ENCODE peak calls at places on chromosome 13, in four cellular contexts. R is H1, P is GM12878, S is K562. H is an unnamed sample.

GRCh38 chr13:21106089-21106488 is 44.7 kb upstream of the LATS2 start:
- DNase-seq in R (no peak), P (no peak), S (no peak), H (no peak)

GRCh38 chr13:68304287-68304893 is 1074.3 kb upstream of the PCDH9 start:
- DNase-seq in S (peak), R (no peak), P (no peak), H (peak)

GRCh38 chr13:59445812-59446211 is 717.9 kb downstream of the DIAPH3 start:
- DNase-seq in S (no peak), R (no peak), P (no peak), H (no peak)

GRCh38 chr13:33132644-33133440 is 116.6 kb downstream of the KL start:
- DNase-seq in P (no peak), S (no peak), R (no peak), H (no peak)

GRCh38 chr13:19860884-19861655 is 2.4 kb downstream of the ZMYM5 start:
- DNase-seq in P (no peak), S (no peak), R (no peak), H (peak)

GRCh38 chr13:49935171-49936084 is 712 bp downstream of the SPRYD7 start:
- DNase-seq in P (no peak), S (peak), R (no peak), H (peak)

GRCh38 chr13:93224545-93224944 is 2.1 kb upstream of the GPC6 start:
- DNase-seq in R (no peak), S (no peak), P (no peak), H (no peak)

GRCh38 chr13:90105276-90105675 is 1242.2 kb upstream of the MIR17HG start:
- DNase-seq in P (no peak), R (no peak), S (no peak), H (no peak)

GRCh38 chr13:99434258-99434788 is 66.9 kb upstream of the TM9SF2 start:
- DNase-seq in P (no peak), R (no peak), S (peak), H (no peak)

GRCh38 chr13:49620170-49620621 is 8.1 kb upstream of the ARL11 start:
- DNase-seq in P (no peak), S (no peak), R (no peak), H (no peak)

GRCh38 chr13:41411536-41411935 is 45.8 kb upstream of the RGCC start:
- DNase-seq in P (no peak), S (peak), R (no peak), H (peak)

GRCh38 chr13:21040120-21040834 is 21.1 kb downstream of the LATS2 start:
- DNase-seq in P (no peak), S (no peak), R (peak), H (no peak)

GRCh38 chr13:37755349-37755748 is 114.2 kb downstream of the TRPC4 start:
- DNase-seq in P (no peak), R (no peak), S (no peak), H (no peak)

GRCh38 chr13:75621147-75621546 is 15.0 kb upstream of the LMO7 start:
- DNase-seq in P (no peak), S (no peak), R (no peak), H (no peak)

GRCh38 chr13:48808689-48809088 is 155.0 kb downstream of the CYSLTR2 start:
- DNase-seq in S (peak), R (no peak), P (no peak), H (no peak)

GRCh38 chr13:35781661-35782060 is 305.2 kb upstream of the MAB21L1 start:
- DNase-seq in R (no peak), P (no peak), S (no peak), H (no peak)

GRCh38 chr13:50140742-50141659 is 125.8 kb downstream of the KCNRG start:
- DNase-seq in R (no peak), P (no peak), S (no peak), H (no peak)

GRCh38 chr13:23473236-23473635 is 39.7 kb upstream of the SACS start:
- DNase-seq in R (no peak), P (no peak), S (no peak), H (no peak)

GRCh38 chr13:23472189-23472588 is 38.7 kb upstream of the SACS start:
- DNase-seq in S (no peak), R (no peak), P (no peak), H (no peak)

GRCh38 chr13:23480324-23480723 is 46.8 kb upstream of the SACS start:
- DNase-seq in P (no peak), R (no peak), S (no peak), H (no peak)

GRCh38 chr13:23477096-23477495 is 43.6 kb upstream of the SACS start:
- DNase-seq in P (no peak), S (no peak), R (no peak), H (no peak)
- TF ChIP-seq JUND in P (no peak), S (no peak), R (no peak), H (no peak)

GRCh38 chr13:78152415-78152814 is 233.8 kb upstream of the EDNRB start:
- DNase-seq in P (peak), S (no peak), R (no peak), H (no peak)

DNA sequence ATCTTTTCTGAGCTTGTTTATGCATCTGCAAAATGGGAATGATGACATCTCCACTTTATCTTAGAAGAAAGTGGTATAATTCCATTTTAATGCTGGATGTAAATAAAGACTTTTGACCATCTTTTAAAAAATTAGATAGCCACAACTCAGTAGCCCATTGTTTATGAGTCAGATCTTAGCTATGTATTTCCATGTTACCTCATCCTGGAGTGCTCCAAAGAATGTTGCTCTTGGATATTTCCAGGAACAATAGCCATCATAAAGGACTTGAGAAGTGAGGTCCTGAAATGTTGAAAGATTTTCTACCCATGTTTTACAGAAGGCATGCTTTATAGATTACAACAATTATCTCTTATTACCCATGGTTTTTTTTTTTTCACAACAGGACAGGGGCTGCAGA is 229.3 kb upstream of the EDNRB start:
- DNase-seq in S (no peak), P (no peak), R (no peak), H (no peak)
- TF ChIP-seq JUND in S (no peak), P (no peak), R (no peak), H (no peak)

GRCh38 chr13:109744512-109745051 is 41.8 kb downstream of the IRS2 start:
- DNase-seq in R (no peak), P (no peak), S (peak), H (no peak)
- TF ChIP-seq JUND in R (no peak), P (no peak), S (no peak), H (no peak)

GRCh38 chr13:101452519-101453485 is at the start of gene ITGBL1:
- DNase-seq in S (no peak), R (no peak), P (no peak), H (no peak)
- TF ChIP-seq JUND in S (no peak), R (no peak), P (no peak), H (no peak)

DNA sequence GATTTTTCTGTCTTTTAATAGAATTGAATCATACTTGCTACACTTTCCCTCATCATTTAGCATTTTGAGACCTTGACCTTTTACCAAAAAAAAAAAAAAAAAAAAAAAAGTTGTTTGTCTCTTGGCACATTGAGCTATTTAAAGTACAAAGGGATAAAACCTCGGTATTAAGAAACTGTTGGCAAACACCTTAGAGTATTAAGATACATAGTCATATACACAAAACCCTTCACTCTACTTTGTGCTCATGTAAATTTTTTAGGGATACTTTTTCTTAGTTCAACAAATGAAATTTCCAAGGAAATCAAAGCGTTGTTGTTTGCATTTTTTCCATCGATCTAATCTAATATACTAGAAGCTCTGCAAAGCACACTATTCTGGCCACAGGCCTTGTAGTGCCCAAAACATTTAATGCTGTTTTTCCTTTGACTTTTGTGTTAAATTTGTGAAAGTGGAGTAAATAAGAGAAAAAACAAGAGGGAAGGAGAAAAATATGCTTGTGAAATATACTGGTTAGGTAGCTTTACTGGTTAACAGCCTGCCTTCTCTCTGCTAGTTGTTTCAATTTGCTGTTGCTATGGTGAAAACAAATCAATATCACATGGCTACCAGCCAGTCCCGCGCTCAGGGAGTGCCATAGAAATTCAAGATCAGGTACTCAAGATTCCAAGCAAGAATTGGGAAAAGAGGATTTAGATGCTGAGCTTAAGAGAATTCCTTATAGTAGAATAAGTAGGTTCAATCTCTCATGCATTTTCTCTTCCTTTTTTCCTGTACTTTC is 2.6 kb downstream of the MBNL2 start:
- DNase-seq in R (no peak), P (no peak), S (no peak), H (peak)
- TF ChIP-seq JUND in R (no peak), P (no peak), S (no peak), H (no peak)

DNA sequence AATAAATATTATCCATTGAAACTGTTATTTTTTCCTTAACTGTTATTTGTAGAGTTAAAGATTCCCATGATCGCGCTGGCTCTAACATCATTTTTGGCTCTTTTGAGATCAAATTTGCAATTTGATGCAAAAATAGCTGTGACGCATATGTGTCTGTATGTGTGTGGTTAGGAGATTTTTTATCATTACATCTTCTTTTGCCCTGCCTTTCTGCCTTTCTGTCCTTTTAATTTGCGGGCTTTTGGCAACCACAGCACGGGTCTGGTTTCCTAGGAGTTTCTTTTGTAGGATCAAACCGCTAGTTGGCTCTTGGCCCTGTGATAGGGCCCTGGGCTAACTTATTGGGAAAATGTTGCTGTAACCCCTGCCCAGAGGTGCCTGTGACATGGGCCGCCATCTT is 37.3 kb upstream of the ALOX5AP start:
- DNase-seq in S (no peak), R (no peak), P (no peak), H (no peak)
- TF ChIP-seq JUND in S (no peak), R (no peak), P (no peak), H (no peak)

GRCh38 chr13:45492538-45492937 is 27.8 kb downstream of the COG3 start:
- DNase-seq in S (no peak), R (no peak), P (no peak), H (no peak)

DNA sequence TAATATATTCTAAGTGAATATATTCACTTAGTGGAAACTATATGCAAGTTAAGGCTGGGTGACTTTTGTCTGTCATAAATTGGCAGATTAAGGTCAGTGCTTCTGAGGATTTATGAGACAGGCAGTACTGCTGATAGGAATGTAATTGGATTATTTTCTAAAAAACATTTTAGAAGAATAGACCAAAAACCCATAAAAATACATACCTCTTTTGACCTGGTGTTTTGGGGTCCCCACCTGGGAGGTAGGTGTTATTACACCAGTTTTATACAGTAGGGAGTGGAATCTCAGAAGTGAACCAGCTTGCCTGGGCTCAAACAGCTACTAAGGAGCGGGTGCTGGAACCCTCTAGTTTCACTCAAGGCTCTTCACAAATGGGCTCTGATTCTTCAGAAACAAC is 25.3 kb downstream of the COG3 start:
- DNase-seq in R (no peak), S (peak), P (no peak), H (no peak)
- TF ChIP-seq JUND in R (no peak), S (no peak), P (no peak), H (no peak)

DNA sequence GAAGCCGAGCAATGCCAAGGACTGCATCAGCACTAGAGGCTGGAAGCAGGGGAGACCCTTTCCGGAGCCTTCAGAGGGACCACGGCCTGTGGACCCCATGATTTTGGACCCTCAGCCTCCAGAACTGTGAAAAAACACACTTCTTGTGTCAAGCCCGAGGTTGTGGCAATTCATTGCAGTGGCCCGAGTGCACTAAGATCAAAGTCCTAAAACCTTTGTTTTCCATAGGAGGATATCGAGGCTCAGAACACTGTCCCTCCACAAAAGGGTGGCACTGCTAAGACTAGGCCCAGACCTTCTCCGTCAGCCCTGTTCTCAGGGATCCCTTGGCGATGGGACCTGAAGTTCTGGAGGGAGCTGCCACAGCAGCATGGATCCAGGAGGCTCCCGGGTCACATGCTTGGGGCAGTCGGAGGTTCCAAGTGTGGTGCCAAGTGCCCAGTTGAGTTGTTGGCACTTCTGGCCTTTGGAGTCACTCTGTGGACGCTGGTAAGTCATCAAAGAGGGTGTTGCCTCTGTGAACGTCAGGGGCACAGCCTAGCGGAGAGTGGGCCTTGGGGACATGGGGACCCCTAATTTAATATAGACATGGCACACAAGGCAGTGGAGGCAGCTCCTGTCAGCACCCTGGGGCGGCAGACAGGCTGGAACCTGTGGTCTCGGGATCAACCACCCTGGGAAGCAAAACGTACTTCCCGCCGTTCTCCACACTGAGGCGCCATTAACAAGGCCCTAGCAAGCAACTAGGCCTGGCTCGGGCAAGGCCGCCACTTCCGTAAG is 199.2 kb downstream of the COL4A1 start:
- DNase-seq in R (peak), P (no peak), S (no peak), H (no peak)
- TF ChIP-seq JUND in R (no peak), P (no peak), S (no peak), H (no peak)